ENCODE peak calls at places on chromosomes 16 and 17, in seven cellular contexts. S, Z, G, B, F, K and H are unnamed samples.

GRCh38 chr16:82585675-82586074 is 41.1 kb upstream of the CDH13 start:
- DNase-seq in K (no peak), Z (no peak), G (no peak), B (no peak), S (peak; percentile 94), F (no peak), H (no peak)

GRCh38 chr16:4373909-4374742 is 2.5 kb downstream of the VASN start:
- DNase-seq in F (no peak), Z (peak; percentile 59), S (peak; percentile 97), B (no peak), K (peak; percentile 61), G (no peak), H (peak; percentile 57)

GRCh38 chr17:40104570-40105471 is 4.4 kb upstream of the NR1D1 start:
- DNase-seq in B (no peak), Z (no peak), K (no peak), F (no peak), G (no peak), S (no peak), H (no peak)

GRCh38 chr17:50421308-50422031 is 4.5 kb upstream of the ACSF2 start:
- DNase-seq in Z (no peak), F (peak; percentile 32), B (peak; percentile 42), G (no peak), S (no peak), K (no peak), H (no peak)

GRCh38 chr17:8122923-8123694 is 797 bp downstream of the HES7 start:
- DNase-seq in S (peak; percentile 47), B (peak; percentile 29), G (no peak), K (peak; percentile 38), Z (peak; percentile 44), F (peak; percentile 46), H (peak; percentile 35)

GRCh38 chr17:42670199-42670924 is 6.4 kb downstream of the PLEKHH3 start:
- DNase-seq in F (no peak), K (no peak), B (no peak), G (no peak), Z (no peak), S (no peak), H (no peak)

GRCh38 chr16:89352091-89352681 is 134.7 kb downstream of the ZNF778 start:
- DNase-seq in B (no peak), K (no peak), F (no peak), Z (no peak), S (no peak), G (no peak), H (no peak)

GRCh38 chr17:72120878-72121163 is at the start of gene SOX9:
- DNase-seq in F (no peak), S (peak; percentile 98), Z (peak; percentile 90), G (peak; percentile 82), B (no peak), K (peak; percentile 93), H (peak; percentile 99)

GRCh38 chr16:81778861-81779539 is at the start of gene PLCG2:
- DNase-seq in B (no peak), G (peak; percentile 35), F (peak; percentile 24), Z (peak; percentile 85), K (peak; percentile 87), S (peak; percentile 38), H (peak; percentile 53)

GRCh38 chr16:4801962-4802658 is at the start of gene ROGDI:
- DNase-seq in S (peak; percentile 61), B (peak; percentile 64), K (peak; percentile 94), G (peak; percentile 71), Z (peak; percentile 98), F (peak; percentile 86), H (peak; percentile 57)

GRCh38 chr16:21121150-21121549 is 29.5 kb downstream of the DNAH3 start:
- DNase-seq in Z (no peak), K (no peak), B (no peak), F (no peak), S (no peak), G (no peak), H (no peak)

GRCh38 chr17:5587431-5588032 is 3.2 kb upstream of the NLRP1 start:
- DNase-seq in B (peak; percentile 60), Z (peak; percentile 55), F (peak; percentile 81), S (peak; percentile 53), K (peak; percentile 79), G (peak; percentile 49), H (peak; percentile 34)

GRCh38 chr16:28098959-28099945 is 35.7 kb upstream of the GSG1L start:
- DNase-seq in Z (no peak), K (no peak), S (no peak), F (no peak), B (no peak), G (no peak), H (no peak)
- H3K36me3 ChIP-seq in Z (peaks cover 17% of the 10 kb centered on the region), K (peaks cover 25% of the 10 kb centered on the region), S (peaks cover 32% of the 10 kb centered on the region), F (peaks cover 46% of the 10 kb centered on the region), B (peaks cover 74% of the 10 kb centered on the region), G (peaks cover 79% of the 10 kb centered on the region), H (peaks cover 26% of the 10 kb centered on the region)

DNA sequence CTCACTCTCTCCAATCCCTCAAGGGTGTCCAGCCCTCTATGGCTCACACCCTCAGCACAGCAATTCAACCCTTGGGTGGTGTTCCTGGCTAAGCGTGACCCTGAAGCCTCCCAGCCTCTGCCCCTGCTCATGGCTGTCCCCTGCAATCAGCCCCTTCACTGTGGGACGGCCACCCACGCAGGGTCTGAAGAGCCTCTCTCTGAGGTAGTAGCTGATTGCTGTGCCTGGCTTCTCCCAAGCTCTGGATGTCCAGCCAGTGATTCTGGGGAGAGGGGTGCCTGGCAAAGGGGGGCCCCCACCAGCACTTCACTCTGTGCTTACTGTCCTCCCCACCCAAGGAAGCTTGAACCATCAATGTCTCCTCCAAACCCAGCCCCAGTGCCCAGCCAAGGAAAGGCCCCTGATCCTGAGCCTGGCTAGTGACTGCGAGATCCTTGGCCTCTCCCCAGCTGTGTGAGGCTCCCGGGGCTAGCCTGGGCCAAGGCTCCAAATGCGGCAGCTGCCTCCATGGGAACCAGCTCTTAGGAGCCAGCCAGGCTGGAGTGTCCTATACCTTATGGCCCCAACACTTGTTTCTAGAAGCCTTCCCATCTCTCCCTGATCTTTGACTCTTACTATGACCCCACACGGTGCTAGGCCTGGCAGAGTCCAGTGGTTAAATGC is 9.9 kb downstream of the MTSS2 start:
- DNase-seq in K (no peak), B (no peak), S (no peak), Z (no peak), G (no peak), F (no peak), H (no peak)
- H3K36me3 ChIP-seq in K (peaks cover 66% of the 10 kb centered on the region), B (peaks cover 57% of the 10 kb centered on the region), S (peaks cover 56% of the 10 kb centered on the region), Z (no peaks in the 10 kb centered on the region), G (peaks cover 98% of the 10 kb centered on the region), F (no peaks in the 10 kb centered on the region), H (peaks cover 23% of the 10 kb centered on the region)

GRCh38 chr16:66588981-66589713 is 9.9 kb downstream of the CMTM2 start:
- DNase-seq in Z (peak; percentile 28), S (no peak), B (peak; percentile 46), F (peak; percentile 61), G (peak; percentile 42), K (no peak), H (peak; percentile 58)
- H3K36me3 ChIP-seq in Z (no peaks in the 10 kb centered on the region), S (no peaks in the 10 kb centered on the region), B (no peaks in the 10 kb centered on the region), F (no peaks in the 10 kb centered on the region), G (no peaks in the 10 kb centered on the region), K (no peaks in the 10 kb centered on the region), H (no peaks in the 10 kb centered on the region)

GRCh38 chr16:70552675-70553074 is 29.1 kb downstream of the SF3B3 start:
- DNase-seq in Z (no peak), B (no peak), K (no peak), S (no peak), F (no peak), G (no peak), H (no peak)

GRCh38 chr16:70553645-70554044 is 30.0 kb downstream of the SF3B3 start:
- DNase-seq in K (no peak), B (no peak), Z (no peak), F (no peak), S (peak; percentile 78), G (no peak), H (no peak)

GRCh38 chr16:70556063-70556462 is 32.4 kb downstream of the SF3B3 start:
- DNase-seq in F (no peak), K (no peak), Z (no peak), G (no peak), S (no peak), B (no peak), H (no peak)

GRCh38 chr16:70551788-70552187 is 28.2 kb downstream of the SF3B3 start:
- DNase-seq in Z (no peak), K (no peak), G (no peak), B (no peak), F (no peak), S (no peak), H (no peak)

GRCh38 chr16:70553175-70553574 is 29.6 kb downstream of the SF3B3 start:
- DNase-seq in Z (no peak), K (no peak), F (no peak), G (no peak), S (peak; percentile 79), B (no peak), H (no peak)
- H3K36me3 ChIP-seq in Z (peaks cover 32% of the 10 kb centered on the region), K (peaks cover 77% of the 10 kb centered on the region), F (peaks cover 44% of the 10 kb centered on the region), G (peaks cover 97% of the 10 kb centered on the region), S (peaks cover 26% of the 10 kb centered on the region), B (peaks cover 98% of the 10 kb centered on the region), H (peaks cover 85% of the 10 kb centered on the region)

GRCh38 chr17:2179615-2180295 is 123.8 kb downstream of the SMG6 start:
- DNase-seq in Z (peak; percentile 72), B (no peak), K (no peak), F (no peak), G (no peak), S (peak; percentile 96), H (peak; percentile 90)
- H3K36me3 ChIP-seq in Z (no peaks in the 10 kb centered on the region), B (peaks cover 63% of the 10 kb centered on the region), K (no peaks in the 10 kb centered on the region), F (no peaks in the 10 kb centered on the region), G (peaks cover 38% of the 10 kb centered on the region), S (no peaks in the 10 kb centered on the region), H (no peaks in the 10 kb centered on the region)